ENCODE peak calls at places on chromosomes 6 and 20, in seven cellular contexts. Z is Daoy, M is amniotic epithelial cell, W is NCI-H2029 treated with DMSO at 0.1 percent for 48 hours, E is H54, U is SW 1271, A is NCI-H1092 treated with DMSO at 0.1 percent for 48 hours. T is an unnamed sample.

GRCh38 chr6:74780831-74781230 is 425.0 kb downstream of the COL12A1 start:
- DNase-seq in E (no peak), A (no peak), U (no peak), W (no peak), Z (no peak), M (peak), T (peak)

GRCh38 chr6:29627762-29628418 is 5.1 kb downstream of the GABBR1 start:
- DNase-seq in M (peak), Z (peak), W (no peak), A (peak), U (peak), E (peak), T (peak)

GRCh38 chr20:63943808-63944077 is 12.5 kb downstream of the UCKL1 start:
- DNase-seq in U (no peak), A (no peak), W (no peak), E (no peak), M (no peak), Z (no peak), T (no peak)

GRCh38 chr20:20366551-20366895 is 1.4 kb upstream of the INSM1 start:
- DNase-seq in U (no peak), M (no peak), W (peak), E (no peak), Z (no peak), A (peak), T (no peak)

GRCh38 chr6:32882879-32883250 is 28.9 kb downstream of the PSMB9 start:
- DNase-seq in W (no peak), U (no peak), M (peak), Z (peak), E (no peak), A (no peak), T (peak)

GRCh38 chr20:45308078-45308778 is at the start of gene MATN4:
- DNase-seq in W (peak), U (no peak), A (peak), E (no peak), Z (no peak), M (no peak), T (no peak)

GRCh38 chr6:20033697-20034407 is 178.4 kb downstream of the MBOAT1 start:
- DNase-seq in M (no peak), E (no peak), W (no peak), U (no peak), A (peak), Z (no peak), T (no peak)

GRCh38 chr20:63900373-63900772 is 5.4 kb downstream of the DNAJC5 start:
- DNase-seq in A (no peak), U (no peak), Z (no peak), E (no peak), M (no peak), W (no peak), T (no peak)

GRCh38 chr6:11050735-11051134 is 6.6 kb upstream of the ELOVL2 start:
- DNase-seq in W (no peak), Z (peak), E (no peak), U (peak), A (no peak), M (peak), T (peak)

GRCh38 chr20:58117944-58118343 is 110.5 kb downstream of the ANKRD60 start:
- DNase-seq in W (no peak), Z (no peak), A (no peak), M (peak), U (peak), E (no peak), T (peak)

GRCh38 chr6:8061736-8062135 is 2.5 kb downstream of the BLOC1S5 start:
- DNase-seq in A (no peak), U (no peak), Z (no peak), W (no peak), M (no peak), E (no peak), T (no peak)

GRCh38 chr20:38082894-38083293 is 49.3 kb downstream of the RPRD1B start:
- DNase-seq in W (no peak), Z (no peak), E (no peak), A (no peak), U (no peak), M (no peak), T (no peak)

GRCh38 chr6:43308101-43308989 is at the start of gene CRIP3:
- DNase-seq in E (no peak), U (no peak), W (peak), Z (peak), M (no peak), A (peak), T (peak)

GRCh38 chr6:88605271-88605670 is 358.1 kb downstream of the RNGTT start:
- DNase-seq in M (no peak), U (no peak), Z (no peak), W (no peak), E (no peak), A (no peak), T (no peak)

GRCh38 chr6:20960067-20960466 is 425.8 kb downstream of the CDKAL1 start:
- DNase-seq in Z (no peak), A (no peak), W (no peak), U (no peak), E (no peak), M (no peak), T (no peak)

GRCh38 chr6:108581237-108581931 is 20.7 kb downstream of the FOXO3 start:
- DNase-seq in A (no peak), W (no peak), E (no peak), Z (peak), M (peak), U (peak), T (peak)

GRCh38 chr20:2838170-2838797 is 2.2 kb downstream of the PCED1A start:
- DNase-seq in Z (no peak), W (no peak), U (no peak), A (no peak), M (no peak), E (no peak), T (no peak)

GRCh38 chr6:107106165-107106564 is 9.2 kb downstream of the BEND3 start:
- DNase-seq in M (no peak), U (no peak), W (no peak), E (no peak), Z (no peak), A (no peak), T (no peak)

GRCh38 chr6:21808551-21809181 is 215.1 kb downstream of the SOX4 start:
- DNase-seq in U (no peak), A (peak), W (peak), Z (peak), M (peak), E (no peak), T (peak)

GRCh38 chr6:19268718-19269117 is 568.5 kb upstream of the ID4 start:
- DNase-seq in M (no peak), U (no peak), W (no peak), A (no peak), E (no peak), Z (no peak), T (no peak)

T was measured in choroid plexus epithelial cell.